ENCODE peak calls at places on chromosomes 4 and X, in four cellular contexts. R is endothelial cell, L is tibial artery, Y is retinal pigment epithelial cell. D is an unnamed sample.

GRCh38 chr4:69830529-69831269 is 29.2 kb downstream of the SULT1E1 start:
- DNase-seq in R (no peak), L (no peak), Y (no peak), D (peak)

GRCh38 chr4:8198906-8199593 is at the start of gene SH3TC1:
- DNase-seq in R (peak), L (peak), Y (peak), D (peak)

GRCh38 chr4:14143892-14144291 is 516.4 kb upstream of the BOD1L1 start:
- DNase-seq in R (no peak), L (no peak), Y (no peak), D (no peak)

GRCh38 chr4:155974957-155975356 is 21.3 kb upstream of the CTSO start:
- DNase-seq in R (no peak), L (no peak), Y (no peak), D (no peak)

GRCh38 chrX:154097003-154097596 is 417 bp downstream of the MECP2 start:
- DNase-seq in R (peak), L (peak), Y (no peak), D (peak)

GRCh38 chr4:68271851-68272756 is 26.6 kb upstream of the TMPRSS11B start:
- DNase-seq in R (peak), L (no peak), Y (no peak), D (peak)

GRCh38 chr4:80461412-80461811 is 125.9 kb downstream of the CFAP299 start:
- DNase-seq in R (no peak), L (no peak), Y (no peak), D (no peak)

GRCh38 chr4:22850630-22851029 is 157.9 kb downstream of the GBA3 start:
- DNase-seq in R (no peak), L (no peak), Y (peak), D (no peak)

GRCh38 chrX:154652311-154653047 is 900 bp downstream of the CTAG2 start:
- DNase-seq in R (no peak), L (no peak), Y (no peak), D (no peak)

GRCh38 chr4:124903995-124904722 is 191.6 kb upstream of the ANKRD50 start:
- DNase-seq in R (no peak), L (no peak), Y (peak), D (no peak)

GRCh38 chrX:133741303-133741702 is 244.1 kb downstream of the GPC3 start:
- DNase-seq in R (no peak), L (no peak), Y (no peak), D (no peak)

GRCh38 chr4:35105486-35105885 is 1138.8 kb downstream of the ARAP2 start:
- DNase-seq in R (no peak), L (no peak), Y (no peak), D (no peak)

GRCh38 chr4:82782626-82783025 is 16.0 kb downstream of the SCD5 start:
- DNase-seq in R (no peak), L (no peak), Y (no peak), D (no peak)

GRCh38 chrX:41449615-41450014 is 2.5 kb downstream of the NYX start:
- DNase-seq in R (no peak), L (no peak), Y (no peak), D (no peak)

GRCh38 chr4:184807261-184807660 is 18.5 kb downstream of the ACSL1 start:
- DNase-seq in R (no peak), L (peak), Y (no peak), D (no peak)

GRCh38 chrX:24117288-24117687 is 32.2 kb upstream of the ZFX start:
- DNase-seq in R (no peak), L (no peak), Y (peak), D (no peak)

GRCh38 chr4:149897784-149898183 is 82.1 kb upstream of the IQCM start:
- DNase-seq in R (no peak), L (no peak), Y (no peak), D (no peak)

GRCh38 chrX:9466115-9466495 is 1.2 kb downstream of the TBL1X start:
- DNase-seq in R (peak), L (peak), Y (no peak), D (peak)

GRCh38 chr4:86948276-86948675 is 13.5 kb downstream of the AFF1 start:
- DNase-seq in R (no peak), L (no peak), Y (no peak), D (no peak)

GRCh38 chrX:39891781-39892180 is 206.0 kb downstream of the BCOR start:
- DNase-seq in R (no peak), L (no peak), Y (no peak), D (no peak)

GRCh38 chr4:88211473-88212252 is 53.2 kb upstream of the ABCG2 start:
- DNase-seq in R (peak), L (no peak), Y (no peak), D (peak)

GRCh38 chr4:71210831-71211230 is 128.0 kb upstream of the SLC4A4 start:
- DNase-seq in R (no peak), L (no peak), Y (no peak), D (no peak)

GRCh38 chrX:19121898-19122640 is at the start of gene ADGRG2:
- DNase-seq in R (peak), L (peak), Y (no peak), D (peak)
- TF ChIP-seq CTCF in R (no peak), L (peak), Y (peak), D (no peak)

GRCh38 chr4:139556071-139556734 is at the start of gene SETD7:
- DNase-seq in R (peak), L (peak), Y (no peak), D (peak)
- TF ChIP-seq CTCF in R (no peak), L (peak), Y (no peak), D (no peak)

GRCh38 chrX:128818690-128819089 is 704.6 kb downstream of the SMARCA1 start:
- DNase-seq in R (no peak), L (no peak), Y (no peak), D (no peak)

DNA sequence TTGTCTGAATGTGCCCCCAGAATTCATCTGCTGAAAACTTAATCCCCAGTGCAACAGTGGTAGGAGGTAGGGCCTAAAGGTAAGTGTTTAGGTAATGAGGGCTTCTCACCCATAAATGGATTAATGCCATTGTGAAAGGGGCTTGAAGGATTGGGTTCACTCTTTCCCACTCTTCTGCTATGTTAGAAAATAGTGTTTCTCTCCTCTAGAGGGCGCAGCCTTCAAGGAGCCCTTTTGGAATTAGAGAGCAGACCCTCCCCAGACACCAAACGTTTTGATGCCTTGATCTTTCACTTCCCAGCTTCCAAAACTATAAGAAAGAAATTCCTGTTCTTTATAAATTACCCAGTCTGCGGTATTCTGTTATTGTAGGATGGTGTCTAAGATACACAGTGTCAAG is 706.4 kb downstream of the SMARCA1 start:
- DNase-seq in R (peak), L (no peak), Y (no peak), D (no peak)
- TF ChIP-seq CTCF in R (peak), L (no peak), Y (no peak), D (peak)

GRCh38 chrX:54964766-54965511 is 29.0 kb downstream of the PFKFB1 start:
- DNase-seq in R (no peak), L (no peak), Y (no peak), D (no peak)
- TF ChIP-seq CTCF in R (no peak), L (no peak), Y (no peak), D (no peak)

DNA sequence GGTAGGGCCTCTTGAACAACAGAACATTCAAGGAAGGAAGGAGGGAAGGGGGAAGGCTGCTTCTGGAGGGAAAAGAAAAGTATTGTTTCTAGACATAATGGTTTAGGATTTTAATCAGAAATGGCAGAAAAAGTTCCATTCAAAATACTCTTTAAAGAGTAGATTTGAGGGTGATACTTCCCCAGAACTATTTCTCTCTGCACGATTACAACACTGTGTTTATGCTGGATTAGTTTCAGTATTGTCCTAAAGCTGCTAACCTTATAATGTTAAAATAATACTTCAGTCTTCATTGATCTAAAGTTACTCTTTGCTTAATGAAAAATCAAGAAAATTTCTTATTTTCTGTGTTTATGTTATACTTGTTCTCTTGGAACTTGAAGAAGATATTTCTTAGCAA is 1026.3 kb upstream of the PABPC4L start:
- DNase-seq in R (no peak), L (no peak), Y (no peak), D (no peak)
- TF ChIP-seq CTCF in R (no peak), L (no peak), Y (no peak), D (no peak)